ENCODE peak calls at places on chromosome 12, in six cellular contexts. E is RWPE2, Y is neural progenitor cell, T is breast epithelium, P is PC-3, N is tibial artery. U is an unnamed sample.

GRCh38 chr12:47082963-47083621 is 3.3 kb upstream of the AMIGO2 start:
- DNase-seq in Y (no peak), E (no peak), T (no peak), P (peak; percentile 96), N (no peak), U (no peak)

GRCh38 chr12:85057370-85057963 is 21.3 kb downstream of the LRRIQ1 start:
- DNase-seq in T (no peak), Y (peak; percentile 69), E (no peak), P (peak; percentile 79), N (peak; percentile 24), U (no peak)

GRCh38 chr12:74586251-74586650 is 48.6 kb downstream of the ATXN7L3B start:
- DNase-seq in N (no peak), P (no peak), T (no peak), E (no peak), Y (no peak), U (no peak)

GRCh38 chr12:110696283-110696682 is 7.4 kb upstream of the HVCN1 start:
- DNase-seq in T (no peak), E (no peak), Y (no peak), P (no peak), N (no peak), U (no peak)

GRCh38 chr12:3820122-3820521 is 53.1 kb downstream of the PARP11 start:
- DNase-seq in N (no peak), E (no peak), P (peak; percentile 38), T (no peak), Y (no peak), U (no peak)

GRCh38 chr12:47085815-47086252 is 6.1 kb upstream of the AMIGO2 start:
- DNase-seq in P (peak; percentile 79), N (no peak), Y (no peak), T (no peak), E (no peak), U (no peak)

GRCh38 chr12:110135012-110135411 is 10.9 kb downstream of the IFT81 start:
- DNase-seq in N (no peak), T (no peak), P (peak; percentile 44), Y (no peak), E (no peak), U (no peak)

GRCh38 chr12:1093166-1093751 is 102.2 kb downstream of the ERC1 start:
- DNase-seq in P (peak; percentile 77), E (no peak), N (no peak), T (no peak), Y (peak; percentile 72), U (no peak)

GRCh38 chr12:81450920-81451739 is 308.0 kb downstream of the PPFIA2 start:
- DNase-seq in Y (peak; percentile 92), N (no peak), T (no peak), E (no peak), P (peak; percentile 72), U (no peak)

GRCh38 chr12:50404307-50404706 is 3.6 kb downstream of the LARP4 start:
- DNase-seq in N (no peak), T (no peak), P (peak; percentile 25), E (no peak), Y (no peak), U (no peak)

GRCh38 chr12:131205534-131205933 is 251.8 kb downstream of the ADGRD1 start:
- DNase-seq in T (peak; percentile 4), P (no peak), E (no peak), Y (no peak), N (no peak), U (no peak)

GRCh38 chr12:132243596-132244289 is 85.6 kb downstream of the GALNT9 start:
- DNase-seq in T (no peak), Y (peak; percentile 64), E (peak; percentile 38), N (no peak), P (no peak), U (no peak)

GRCh38 chr12:109836916-109837315 is 3.7 kb upstream of the TRPV4 start:
- DNase-seq in E (no peak), N (no peak), T (no peak), Y (no peak), P (peak; percentile 25), U (no peak)

GRCh38 chr12:93678779-93679178 is 1.6 kb downstream of the CRADD start:
- DNase-seq in P (no peak), E (no peak), T (no peak), N (no peak), Y (no peak), U (no peak)

GRCh38 chr12:93679308-93679933 is 2.2 kb downstream of the CRADD start:
- DNase-seq in E (no peak), Y (no peak), P (no peak), T (no peak), N (no peak), U (peak; percentile 44)

GRCh38 chr12:93674386-93674785 is 2.8 kb upstream of the CRADD start:
- DNase-seq in N (no peak), P (no peak), E (no peak), T (no peak), Y (no peak), U (no peak)

GRCh38 chr12:93676408-93677194 is 574 bp upstream of the CRADD start:
- DNase-seq in T (no peak), N (no peak), Y (no peak), P (no peak), E (no peak), U (no peak)

GRCh38 chr12:93677195-93678064 is at the start of gene CRADD:
- DNase-seq in T (peak; percentile 84), P (peak; percentile 95), E (peak; percentile 75), N (peak; percentile 89), Y (peak; percentile 96), U (peak; percentile 67)
- TF ChIP-seq CTCF in T (no peak), P (no peak), E (no peak), N (peak; percentile 18), Y (no peak), U (no peak)

DNA sequence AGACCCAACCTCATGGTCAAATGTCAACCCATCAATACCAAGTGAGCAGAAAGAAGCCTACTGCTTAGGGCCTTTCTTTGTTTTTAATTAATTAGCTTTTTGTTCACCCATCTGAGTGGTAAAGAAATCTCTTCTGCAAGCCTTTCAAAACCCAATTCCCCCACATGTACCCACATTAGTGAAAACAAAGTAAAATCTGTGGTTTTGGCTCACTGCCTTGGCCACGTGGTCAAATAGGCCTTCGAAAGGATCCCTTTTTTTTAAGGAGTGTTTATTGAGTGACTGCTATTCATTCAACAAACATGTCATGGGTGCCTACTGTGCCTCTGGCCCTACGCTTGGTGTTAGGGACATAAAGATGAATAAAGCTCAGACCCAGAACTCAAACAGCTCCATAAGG is 160.1 kb downstream of the NUAK1 start:
- DNase-seq in N (no peak), P (no peak), E (no peak), Y (no peak), T (no peak), U (no peak)
- H3K9me3 ChIP-seq in N (no peaks in the 10 kb centered on the region), P (no peaks in the 10 kb centered on the region), E (no peaks in the 10 kb centered on the region), Y (no peaks in the 10 kb centered on the region), T (no peaks in the 10 kb centered on the region), U (no peaks in the 10 kb centered on the region)

GRCh38 chr12:100984821-100985220 is 190.2 kb downstream of the ANO4 start:
- DNase-seq in T (no peak), N (no peak), E (no peak), P (no peak), Y (no peak), U (no peak)

GRCh38 chr12:100986595-100987547 is 192.3 kb downstream of the ANO4 start:
- DNase-seq in T (no peak), P (no peak), Y (peak; percentile 61), E (no peak), N (no peak), U (no peak)

GRCh38 chr12:100987552-100988277 is 193.1 kb downstream of the ANO4 start:
- DNase-seq in Y (peak; percentile 77), P (peak; percentile 66), T (no peak), E (no peak), N (no peak), U (no peak)

GRCh38 chr12:100991059-100991562 is 196.5 kb downstream of the ANO4 start:
- DNase-seq in T (no peak), N (no peak), Y (no peak), E (no peak), P (no peak), U (no peak)

DNA sequence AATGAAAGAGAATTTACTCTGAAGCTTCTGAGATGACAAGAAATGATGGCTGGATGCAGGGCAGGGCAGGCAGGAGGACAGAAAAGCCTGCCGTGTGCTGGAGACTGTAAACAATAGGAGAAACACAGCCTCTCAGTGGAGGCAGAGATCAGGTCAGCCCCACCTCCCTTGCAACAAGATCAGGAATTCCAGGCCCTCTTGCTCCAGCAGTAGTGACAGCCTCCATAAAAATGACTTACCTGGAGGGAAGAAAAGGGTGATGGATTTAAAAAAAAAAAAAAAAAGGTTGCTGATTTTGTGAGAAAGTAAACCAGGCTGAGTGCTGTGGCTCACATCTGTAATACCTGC is 193.7 kb downstream of the ANO4 start:
- DNase-seq in E (no peak), T (no peak), P (no peak), Y (peak; percentile 29), N (no peak), U (no peak)
- H3K27ac ChIP-seq in E (no peak overlapping the region), T (no peak overlapping the region), P (no peak overlapping the region), Y (peak overlapping the region; percentile 86), N (no peak overlapping the region), U (no peak overlapping the region)

GRCh38 chr12:121575952-121576615 is 4.7 kb downstream of the KDM2B start:
- DNase-seq in N (no peak), T (peak; percentile 67), P (no peak), E (no peak), Y (peak; percentile 49), U (no peak)

GRCh38 chr12:121573949-121574520 is 6.8 kb downstream of the KDM2B start:
- DNase-seq in T (no peak), E (no peak), P (no peak), Y (no peak), N (no peak), U (no peak)

GRCh38 chr12:121576851-121577391 is 3.9 kb downstream of the KDM2B start:
- DNase-seq in P (peak; percentile 89), T (no peak), E (no peak), N (no peak), Y (peak; percentile 95), U (no peak)

GRCh38 chr12:121577443-121578180 is 3.2 kb downstream of the KDM2B start:
- DNase-seq in E (no peak), Y (peak; percentile 69), P (no peak), N (no peak), T (no peak), U (no peak)

DNA sequence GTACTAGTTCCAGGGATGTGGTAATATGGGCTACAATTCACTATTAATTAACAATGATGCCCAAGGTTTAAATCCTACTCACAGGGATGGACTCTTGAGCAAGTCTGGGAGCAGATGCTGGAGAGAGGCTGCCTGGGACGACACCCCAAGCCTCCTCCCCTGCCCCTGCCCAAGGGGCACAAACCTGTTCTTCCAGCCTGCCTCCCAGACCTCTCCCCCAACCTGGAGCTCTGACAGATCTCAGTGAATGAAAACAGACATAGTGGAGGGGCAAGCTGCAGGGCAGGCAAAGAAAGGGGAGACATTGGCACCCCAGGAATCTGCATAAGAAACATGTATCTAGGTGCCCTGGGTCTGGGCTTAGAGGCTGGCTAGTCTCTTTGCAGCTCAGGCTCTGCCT is 5.8 kb downstream of the KDM2B start:
- DNase-seq in T (no peak), Y (no peak), E (no peak), P (no peak), N (no peak), U (no peak)
- TF ChIP-seq CTCF in T (no peak), Y (no peak), E (no peak), P (no peak), N (no peak), U (no peak)

DNA sequence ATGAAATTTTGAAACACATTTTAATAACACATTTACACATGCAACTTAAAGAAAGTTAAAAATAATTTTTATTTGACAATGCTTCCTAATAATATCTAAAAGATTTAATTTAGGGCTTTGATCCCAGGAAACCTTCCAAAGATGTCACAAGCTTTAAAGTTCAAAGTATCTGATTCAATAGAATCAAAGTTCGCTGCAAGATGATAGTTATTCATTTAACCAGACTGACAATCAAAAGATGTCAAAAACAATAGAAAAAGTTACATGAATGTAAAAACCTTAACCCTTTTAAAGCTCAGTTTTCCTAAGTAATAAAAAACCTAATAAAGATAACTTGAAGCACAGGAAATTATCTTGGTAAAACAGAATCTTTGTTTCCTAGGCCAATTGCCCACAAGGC is 67.7 kb downstream of the SDR9C7 start:
- DNase-seq in T (no peak), E (no peak), P (no peak), Y (no peak), N (no peak), U (no peak)
- H3K9me3 ChIP-seq in T (peaks cover 45% of the 10 kb centered on the region), E (peaks cover 24% of the 10 kb centered on the region), P (peaks cover 48% of the 10 kb centered on the region), Y (peaks cover 45% of the 10 kb centered on the region), N (peaks cover 36% of the 10 kb centered on the region), U (peaks cover 61% of the 10 kb centered on the region)

U was measured in left ventricle myocardium inferior.